ENCODE peak calls at places on chromosomes 4 and X, in seven cellular contexts. S, T, M, L, F, E and U are unnamed samples. For H3K36me3, the result is how much of the 10 kb centered on the place peaks cover.

GRCh38 chrX:153708415-153708814 is 15.8 kb downstream of the BCAP31 start:
- DNase-seq in S (peak), T (peak), M (peak), L (peak), F (peak), E (no peak), U (no peak)

GRCh38 chr4:147340547-147341225 is 140.2 kb upstream of the EDNRA start:
- DNase-seq in S (no peak), T (no peak), M (no peak), L (no peak), F (no peak), E (no peak), U (no peak)

GRCh38 chr4:2276581-2277325 is 14.8 kb upstream of the MXD4 start:
- DNase-seq in S (no peak), T (no peak), M (no peak), L (no peak), F (no peak), E (no peak), U (no peak)

GRCh38 chrX:31217111-31217510 is 145.3 kb upstream of the FTHL17 start:
- DNase-seq in S (no peak), T (no peak), M (no peak), L (no peak), F (no peak), E (no peak), U (no peak)

GRCh38 chr4:113773014-113773413 is 11.5 kb upstream of the CAMK2D start:
- DNase-seq in S (no peak), T (no peak), M (no peak), L (no peak), F (no peak), E (no peak), U (no peak)

GRCh38 chrX:130120746-130121504 is 10.6 kb upstream of the ELF4 start:
- DNase-seq in S (peak), T (peak), M (peak), L (peak), F (no peak), E (peak), U (peak)

GRCh38 chr4:25859429-25860148 is 3.2 kb downstream of the SEL1L3 start:
- DNase-seq in S (no peak), T (peak), M (no peak), L (no peak), F (no peak), E (no peak), U (no peak)

GRCh38 chr4:47050986-47051725 is 19.8 kb downstream of the GABRB1 start:
- DNase-seq in S (no peak), T (no peak), M (no peak), L (no peak), F (no peak), E (no peak), U (no peak)

GRCh38 chr4:107862658-107863057 is 37.9 kb downstream of the SGMS2 start:
- DNase-seq in S (peak), T (peak), M (no peak), L (peak), F (no peak), E (no peak), U (no peak)

GRCh38 chr4:147117400-147117799 is 171.7 kb upstream of the TTC29 start:
- DNase-seq in S (no peak), T (no peak), M (no peak), L (no peak), F (no peak), E (no peak), U (no peak)

GRCh38 chrX:4572652-4573051 is 859.2 kb upstream of the PRKX start:
- DNase-seq in S (no peak), T (no peak), M (no peak), L (no peak), F (no peak), E (no peak), U (no peak)

GRCh38 chrX:94107981-94108380 is 434.0 kb downstream of the FAM133A start:
- DNase-seq in S (no peak), T (no peak), M (no peak), L (no peak), F (no peak), E (no peak), U (no peak)

GRCh38 chrX:45803383-45803921 is 602.8 kb upstream of the DIPK2B start:
- DNase-seq in S (no peak), T (no peak), M (no peak), L (no peak), F (peak), E (no peak), U (no peak)

GRCh38 chr4:174873931-174874330 is 44.2 kb upstream of the ADAM29 start:
- DNase-seq in S (no peak), T (no peak), M (no peak), L (no peak), F (no peak), E (no peak), U (no peak)

GRCh38 chr4:106149026-106149425 is 167.0 kb downstream of the TBCK start:
- DNase-seq in S (no peak), T (no peak), M (no peak), L (no peak), F (no peak), E (no peak), U (no peak)

GRCh38 chr4:3762753-3763511 is 3.3 kb upstream of the ADRA2C start:
- DNase-seq in S (no peak), T (no peak), M (no peak), L (no peak), F (no peak), E (no peak), U (no peak)

GRCh38 chrX:1077140-1077539 is 135.3 kb downstream of the CRLF2 start:
- DNase-seq in S (no peak), T (no peak), M (no peak), L (no peak), F (no peak), E (no peak), U (no peak)

GRCh38 chr4:22478426-22478825 is 37.4 kb downstream of the ADGRA3 start:
- DNase-seq in S (no peak), T (no peak), M (no peak), L (no peak), F (no peak), E (no peak), U (no peak)

GRCh38 chr4:111689731-111690130 is 455.5 kb upstream of the FAM241A start:
- DNase-seq in S (no peak), T (no peak), M (no peak), L (no peak), F (peak), E (no peak), U (no peak)

GRCh38 chr4:182369211-182369610 is 126.0 kb downstream of the TENM3 start:
- DNase-seq in S (no peak), T (no peak), M (no peak), L (no peak), F (peak), E (no peak), U (no peak)

GRCh38 chr4:33060873-33061542 is 2340.8 kb downstream of the PCDH7 start:
- DNase-seq in S (peak), T (peak), M (no peak), L (peak), F (no peak), E (no peak), U (no peak)

GRCh38 chrX:23937100-23937499 is 29.3 kb downstream of the CXorf58 start:
- DNase-seq in S (no peak), T (no peak), M (no peak), L (no peak), F (no peak), E (no peak), U (no peak)

GRCh38 chr4:31458813-31459212 is 738.6 kb downstream of the PCDH7 start:
- DNase-seq in S (no peak), T (no peak), M (no peak), L (no peak), F (no peak), E (no peak), U (no peak)

GRCh38 chr4:948101-948935 is 16.1 kb downstream of the TMEM175 start:
- DNase-seq in S (no peak), T (no peak), M (no peak), L (no peak), F (no peak), E (no peak), U (no peak)

GRCh38 chr4:139750099-139750498 is 84.5 kb downstream of the MGST2 start:
- DNase-seq in S (no peak), T (no peak), M (no peak), L (no peak), F (no peak), E (no peak), U (no peak)

GRCh38 chr4:102705391-102705935 is 55.3 kb downstream of the MANBA start:
- DNase-seq in S (no peak), T (no peak), M (no peak), L (no peak), F (no peak), E (no peak), U (no peak)

GRCh38 chrX:11558972-11559371 is 106.7 kb downstream of the ARHGAP6 start:
- DNase-seq in S (no peak), T (peak), M (no peak), L (peak), F (no peak), E (no peak), U (no peak)

GRCh38 chr4:132218406-132218805 is 930.7 kb upstream of the PCDH10 start:
- DNase-seq in S (no peak), T (no peak), M (no peak), L (no peak), F (no peak), E (no peak), U (no peak)

GRCh38 chr4:46270986-46271596 is 118.8 kb downstream of the GABRA2 start:
- DNase-seq in S (no peak), T (no peak), M (no peak), L (no peak), F (no peak), E (no peak), U (no peak)

GRCh38 chr4:24428850-24429249 is 155.5 kb downstream of the DHX15 start:
- DNase-seq in S (no peak), T (no peak), M (no peak), L (no peak), F (no peak), E (no peak), U (no peak)

GRCh38 chr4:24433515-24434192 is 150.7 kb downstream of the DHX15 start:
- DNase-seq in S (no peak), T (no peak), M (peak), L (no peak), F (no peak), E (no peak), U (no peak)

DNA sequence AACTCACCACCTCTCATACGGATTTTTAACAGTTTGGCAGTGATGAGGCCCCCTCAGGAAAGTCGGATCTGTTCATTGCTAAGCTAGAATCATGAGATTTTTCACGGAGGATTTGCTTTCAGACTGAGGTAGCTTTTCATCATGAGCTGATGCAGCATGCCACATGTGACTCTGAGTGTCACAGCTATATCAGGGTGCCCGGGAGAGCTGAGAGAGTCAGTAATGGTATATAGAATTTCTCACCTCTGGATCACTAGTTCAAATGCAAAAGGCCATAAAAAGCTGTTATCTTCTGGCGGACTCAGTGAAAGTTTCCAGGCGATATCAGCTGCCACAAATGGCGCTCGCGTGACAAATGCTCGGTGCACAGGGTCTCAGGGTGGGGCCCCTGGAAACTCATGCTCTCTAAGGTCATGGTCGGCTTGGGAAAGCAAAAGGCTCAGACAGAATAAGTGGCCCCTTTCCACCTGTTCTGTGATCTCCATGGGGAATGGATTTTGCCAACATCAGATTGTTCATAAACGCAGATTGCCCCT is 150.1 kb downstream of the DHX15 start:
- DNase-seq in S (no peak), T (no peak), M (no peak), L (no peak), F (no peak), E (no peak), U (no peak)
- TF ChIP-seq CTCF in S (no peak), T (no peak), M (no peak), L (no peak), F (no peak), E (no peak), U (no peak)

DNA sequence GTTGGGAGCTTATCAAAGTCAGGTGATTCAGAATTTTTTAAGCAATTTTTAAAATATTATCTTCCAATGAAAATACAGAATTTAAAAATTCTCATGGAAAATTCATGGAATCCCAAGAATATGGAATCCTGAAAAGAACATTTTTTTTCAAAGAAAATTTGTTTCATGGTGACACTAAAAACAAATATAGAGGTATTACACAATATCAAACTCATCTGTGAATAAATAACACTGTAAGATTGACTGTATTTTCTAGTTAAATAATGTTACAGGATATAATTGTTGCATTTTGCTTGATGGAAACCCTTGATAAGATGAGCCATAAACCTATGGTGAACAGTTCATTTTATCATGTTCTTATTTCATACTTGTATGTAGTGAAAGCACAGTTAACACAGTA is 11.4 kb downstream of the PRIMPOL start:
- DNase-seq in S (no peak), T (no peak), M (no peak), L (no peak), F (no peak), E (no peak), U (no peak)
- H3K36me3 ChIP-seq in S (under half), T (under half), M (under half), L (under half), F (under half), E (half or more), U (under half)

GRCh38 chr4:128527356-128527755 is 239.7 kb upstream of the PGRMC2 start:
- DNase-seq in S (no peak), T (no peak), M (no peak), L (no peak), F (no peak), E (no peak), U (no peak)

GRCh38 chr4:128525387-128525786 is 237.8 kb upstream of the PGRMC2 start:
- DNase-seq in S (no peak), T (no peak), M (no peak), L (no peak), F (no peak), E (no peak), U (no peak)

GRCh38 chr4:128521634-128522253 is 234.1 kb upstream of the PGRMC2 start:
- DNase-seq in S (no peak), T (no peak), M (no peak), L (no peak), F (no peak), E (no peak), U (no peak)

GRCh38 chr4:128525939-128526630 is 238.5 kb upstream of the PGRMC2 start:
- DNase-seq in S (no peak), T (no peak), M (no peak), L (no peak), F (no peak), E (no peak), U (no peak)

GRCh38 chr4:128524311-128524710 is 236.7 kb upstream of the PGRMC2 start:
- DNase-seq in S (peak), T (no peak), M (peak), L (peak), F (no peak), E (no peak), U (no peak)
- H3K4me3 ChIP-seq in S (no peak), T (no peak), M (no peak), L (no peak), F (no peak), E (no peak), U (no peak)

GRCh38 chr4:82275431-82276423 is 98.1 kb downstream of the HNRNPD start:
- DNase-seq in S (no peak), T (no peak), M (no peak), L (no peak), F (no peak), E (no peak), U (no peak)
- TF ChIP-seq CTCF in S (no peak), T (no peak), M (no peak), L (no peak), F (no peak), E (no peak), U (peak)

GRCh38 chr4:143531773-143532491 is 18.4 kb downstream of the SMARCA5 start:
- DNase-seq in S (no peak), T (no peak), M (no peak), L (no peak), F (no peak), E (no peak), U (no peak)

GRCh38 chr4:143531368-143531767 is 17.9 kb downstream of the SMARCA5 start:
- DNase-seq in S (no peak), T (no peak), M (no peak), L (no peak), F (no peak), E (no peak), U (no peak)
- H3K36me3 ChIP-seq in S (under half), T (under half), M (half or more), L (under half), F (under half), E (half or more), U (under half)

DNA sequence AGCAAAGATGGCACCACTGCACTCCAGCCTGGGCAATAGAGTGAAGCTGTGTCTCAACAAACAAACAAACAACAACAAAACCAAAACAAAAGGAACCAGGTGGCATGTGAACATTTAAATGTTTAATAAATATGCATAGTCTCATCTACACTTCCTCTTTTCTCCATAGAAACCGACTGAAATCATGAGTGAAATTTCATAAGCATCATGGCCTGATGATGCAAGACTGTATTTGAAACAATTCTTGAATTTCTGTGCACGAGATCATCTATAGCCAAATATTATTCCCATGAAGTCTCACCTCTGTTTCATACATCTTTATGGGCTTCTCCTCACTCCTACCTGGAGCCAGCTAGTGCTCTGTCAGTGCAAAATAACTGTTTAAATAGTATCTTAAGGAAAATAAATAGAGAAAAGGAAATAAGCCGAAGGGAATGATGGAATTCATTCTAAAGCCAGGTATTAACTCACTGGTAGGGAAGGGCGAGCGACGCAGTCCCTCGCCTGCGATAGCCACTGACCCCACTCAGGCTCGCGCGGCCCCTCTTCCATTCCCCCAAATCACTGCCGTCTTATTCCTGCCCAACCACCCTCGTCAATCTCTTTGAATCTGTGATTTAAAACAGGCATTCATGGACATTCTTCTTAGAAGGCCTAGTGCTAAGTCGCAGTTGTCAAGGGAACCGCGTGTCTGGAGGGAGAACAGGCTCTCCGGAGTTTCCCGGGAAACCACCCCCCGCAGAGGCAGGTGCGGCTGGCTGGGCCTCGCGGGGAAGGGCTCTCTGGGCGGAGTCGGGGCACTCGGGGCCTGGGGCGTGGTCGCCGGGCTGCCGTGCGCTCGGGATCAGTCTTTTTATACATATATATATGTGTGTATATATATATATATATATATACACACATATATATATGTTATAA is 52.4 kb upstream of the TRIM2 start:
- DNase-seq in S (peak), T (peak), M (no peak), L (peak), F (no peak), E (no peak), U (peak)
- H3K4me3 ChIP-seq in S (no peak), T (peak), M (peak), L (peak), F (no peak), E (peak), U (no peak)

DNA sequence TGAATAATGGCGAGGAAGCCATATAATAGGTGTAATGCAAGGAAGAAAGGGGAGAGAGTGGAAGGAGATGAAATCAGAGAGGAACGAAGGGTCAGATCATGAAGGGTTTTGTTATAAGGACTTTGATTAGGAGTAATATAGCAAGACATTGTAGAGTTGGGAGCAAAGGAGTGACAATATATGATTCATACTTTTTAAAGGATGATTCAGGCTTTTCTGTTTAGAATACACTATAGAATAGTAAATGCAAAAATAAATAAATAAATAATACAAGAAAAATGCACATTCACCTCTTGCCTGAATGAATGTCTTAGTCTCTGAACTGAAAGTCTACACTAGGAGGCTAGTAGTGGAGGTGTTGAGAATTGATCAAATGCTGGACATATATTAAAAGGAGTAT is 1524.4 kb upstream of the AGA start:
- DNase-seq in S (no peak), T (no peak), M (no peak), L (no peak), F (no peak), E (no peak), U (no peak)
- TF ChIP-seq CTCF in S (no peak), T (no peak), M (no peak), L (no peak), F (no peak), E (no peak), U (no peak)

GRCh38 chr4:10108391-10108790 is 8.2 kb downstream of the WDR1 start:
- DNase-seq in S (no peak), T (no peak), M (no peak), L (no peak), F (no peak), E (no peak), U (no peak)
- H3K36me3 ChIP-seq in S (half or more), T (under half), M (under half), L (under half), F (under half), E (under half), U (half or more)

GRCh38 chr4:48191758-48192157 is 57.7 kb upstream of the TXK start:
- DNase-seq in S (no peak), T (no peak), M (no peak), L (no peak), F (no peak), E (no peak), U (no peak)

GRCh38 chr4:48195853-48196252 is 61.8 kb upstream of the TXK start:
- DNase-seq in S (no peak), T (no peak), M (no peak), L (no peak), F (no peak), E (no peak), U (no peak)

GRCh38 chr4:48193096-48193836 is 59.2 kb upstream of the TXK start:
- DNase-seq in S (no peak), T (no peak), M (no peak), L (no peak), F (no peak), E (no peak), U (no peak)

GRCh38 chr4:48194986-48195773 is 61.1 kb upstream of the TXK start:
- DNase-seq in S (no peak), T (no peak), M (no peak), L (no peak), F (peak), E (no peak), U (peak)

GRCh38 chr4:48193921-48194320 is 59.9 kb upstream of the TXK start:
- DNase-seq in S (no peak), T (no peak), M (no peak), L (no peak), F (no peak), E (no peak), U (no peak)
- H3K4me3 ChIP-seq in S (no peak), T (no peak), M (no peak), L (no peak), F (no peak), E (no peak), U (peak)

GRCh38 chr4:149897784-149898183 is 82.1 kb upstream of the IQCM start:
- DNase-seq in S (no peak), T (no peak), M (no peak), L (no peak), F (no peak), E (no peak), U (no peak)
- TF ChIP-seq CTCF in S (no peak), T (no peak), M (peak), L (no peak), F (peak), E (no peak), U (peak)